ENCODE peak calls at places on chromosome 20, in seven cellular contexts. One of them, this sample, is unnamed.
A peak's percentile ranks its signal among the peaks of the same experiment; 100 is the strongest.

GRCh38 chr20:49278817-49279676 is 1.2 kb upstream of the ZNFX1 start:
- DNase-seq in mesenchymal stem cell: peak; percentile 33
- DNase-seq in H1: no peak
- DNase-seq in neuronal stem cell: no peak
- DNase-seq in H9: no peak
- DNase-seq in trophoblast cell: peak; percentile 34
- DNase-seq in mesendoderm: peak; percentile 17
- DNase-seq in this sample: no peak

GRCh38 chr20:52859156-52859887 is 112.8 kb upstream of the TSHZ2 start:
- DNase-seq in H9: peak; percentile 38
- DNase-seq in mesendoderm: peak; percentile 28
- DNase-seq in mesenchymal stem cell: peak; percentile 54
- DNase-seq in trophoblast cell: no peak
- DNase-seq in H1: no peak
- DNase-seq in neuronal stem cell: no peak
- DNase-seq in this sample: no peak

GRCh38 chr20:43724383-43724782 is 2.4 kb downstream of the GTSF1L start:
- DNase-seq in neuronal stem cell: no peak
- DNase-seq in mesenchymal stem cell: no peak
- DNase-seq in mesendoderm: no peak
- DNase-seq in H1: no peak
- DNase-seq in H9: no peak
- DNase-seq in trophoblast cell: no peak
- DNase-seq in this sample: no peak

GRCh38 chr20:62805365-62805710 is 703 bp downstream of the OGFR start:
- DNase-seq in neuronal stem cell: no peak
- DNase-seq in H9: no peak
- DNase-seq in mesenchymal stem cell: peak; percentile 40
- DNase-seq in H1: peak; percentile 53
- DNase-seq in mesendoderm: no peak
- DNase-seq in trophoblast cell: peak; percentile 31
- DNase-seq in this sample: no peak

GRCh38 chr20:33445881-33446615 is 2.5 kb upstream of the SNTA1 start:
- DNase-seq in H1: no peak
- DNase-seq in mesendoderm: no peak
- DNase-seq in trophoblast cell: no peak
- DNase-seq in neuronal stem cell: no peak
- DNase-seq in H9: no peak
- DNase-seq in mesenchymal stem cell: no peak
- DNase-seq in this sample: no peak

GRCh38 chr20:41697861-41698559 is 79.8 kb upstream of the CHD6 start:
- DNase-seq in neuronal stem cell: no peak
- DNase-seq in mesenchymal stem cell: peak; percentile 42
- DNase-seq in mesendoderm: peak; percentile 66
- DNase-seq in trophoblast cell: peak; percentile 66
- DNase-seq in H9: peak; percentile 34
- DNase-seq in H1: no peak
- DNase-seq in this sample: peak; percentile 37

GRCh38 chr20:34222208-34222607 is 19.0 kb upstream of the ASIP start:
- DNase-seq in trophoblast cell: peak; percentile 48
- DNase-seq in neuronal stem cell: no peak
- DNase-seq in mesendoderm: no peak
- DNase-seq in mesenchymal stem cell: peak; percentile 95
- DNase-seq in H1: no peak
- DNase-seq in H9: no peak
- DNase-seq in this sample: peak; percentile 98

GRCh38 chr20:46905364-46906125 is 10.9 kb downstream of the EYA2 start:
- DNase-seq in trophoblast cell: peak; percentile 94
- DNase-seq in neuronal stem cell: no peak
- DNase-seq in mesendoderm: no peak
- DNase-seq in H1: no peak
- DNase-seq in H9: no peak
- DNase-seq in mesenchymal stem cell: no peak
- DNase-seq in this sample: no peak

GRCh38 chr20:2515203-2515602 is 6.5 kb upstream of the ZNF343 start:
- DNase-seq in trophoblast cell: no peak
- DNase-seq in mesendoderm: no peak
- DNase-seq in H9: no peak
- DNase-seq in H1: no peak
- DNase-seq in neuronal stem cell: no peak
- DNase-seq in mesenchymal stem cell: no peak
- DNase-seq in this sample: no peak

GRCh38 chr20:52150440-52151258 is 40.9 kb downstream of the ZFP64 start:
- DNase-seq in neuronal stem cell: peak; percentile 17
- DNase-seq in H1: no peak
- DNase-seq in mesenchymal stem cell: peak; percentile 59
- DNase-seq in trophoblast cell: peak; percentile 71
- DNase-seq in mesendoderm: peak; percentile 40
- DNase-seq in H9: no peak
- DNase-seq in this sample: peak; percentile 58

GRCh38 chr20:23226612-23227265 is 123.9 kb upstream of the NXT1 start:
- DNase-seq in trophoblast cell: no peak
- DNase-seq in H9: no peak
- DNase-seq in mesenchymal stem cell: peak; percentile 86
- DNase-seq in mesendoderm: no peak
- DNase-seq in neuronal stem cell: no peak
- DNase-seq in H1: peak; percentile 38
- DNase-seq in this sample: peak; percentile 41

GRCh38 chr20:47676219-47676721 is 109.0 kb downstream of the SULF2 start:
- DNase-seq in H9: peak; percentile 77
- DNase-seq in H1: peak; percentile 70
- DNase-seq in mesenchymal stem cell: no peak
- DNase-seq in neuronal stem cell: no peak
- DNase-seq in mesendoderm: peak; percentile 60
- DNase-seq in trophoblast cell: no peak
- DNase-seq in this sample: no peak

GRCh38 chr20:49910340-49910706 is 5.0 kb downstream of the SPATA2 start:
- DNase-seq in mesenchymal stem cell: no peak
- DNase-seq in mesendoderm: no peak
- DNase-seq in H1: no peak
- DNase-seq in trophoblast cell: no peak
- DNase-seq in H9: no peak
- DNase-seq in neuronal stem cell: no peak
- DNase-seq in this sample: no peak

GRCh38 chr20:33846291-33846916 is 35.3 kb downstream of the CHMP4B start:
- DNase-seq in neuronal stem cell: no peak
- DNase-seq in trophoblast cell: no peak
- DNase-seq in H1: no peak
- DNase-seq in H9: no peak
- DNase-seq in mesenchymal stem cell: peak; percentile 59
- DNase-seq in mesendoderm: no peak
- DNase-seq in this sample: peak; percentile 29

GRCh38 chr20:1526896-1527295 is 30.6 kb downstream of the SIRPD start:
- DNase-seq in H1: no peak
- DNase-seq in H9: no peak
- DNase-seq in neuronal stem cell: no peak
- DNase-seq in trophoblast cell: no peak
- DNase-seq in mesenchymal stem cell: no peak
- DNase-seq in mesendoderm: no peak
- DNase-seq in this sample: peak; percentile 10

GRCh38 chr20:50286609-50287008 is 96.0 kb downstream of the CEBPB start:
- DNase-seq in H9: peak; percentile 52
- DNase-seq in mesenchymal stem cell: peak; percentile 85
- DNase-seq in H1: no peak
- DNase-seq in neuronal stem cell: no peak
- DNase-seq in trophoblast cell: peak; percentile 31
- DNase-seq in mesendoderm: peak; percentile 59
- DNase-seq in this sample: peak; percentile 88

GRCh38 chr20:6416371-6416770 is 293.5 kb upstream of the FERMT1 start:
- DNase-seq in neuronal stem cell: no peak
- DNase-seq in mesendoderm: peak; percentile 19
- DNase-seq in trophoblast cell: no peak
- DNase-seq in H1: no peak
- DNase-seq in mesenchymal stem cell: no peak
- DNase-seq in H9: peak; percentile 42
- DNase-seq in this sample: no peak

GRCh38 chr20:63252157-63252780 is 2.0 kb downstream of the NKAIN4 start:
- DNase-seq in neuronal stem cell: no peak
- DNase-seq in mesendoderm: no peak
- DNase-seq in mesenchymal stem cell: no peak
- DNase-seq in H9: no peak
- DNase-seq in trophoblast cell: no peak
- DNase-seq in H1: no peak
- DNase-seq in this sample: no peak

GRCh38 chr20:23059831-23060230 is 10.4 kb upstream of the THBD start:
- DNase-seq in neuronal stem cell: no peak
- DNase-seq in trophoblast cell: no peak
- DNase-seq in H1: no peak
- DNase-seq in mesendoderm: no peak
- DNase-seq in H9: no peak
- DNase-seq in mesenchymal stem cell: peak; percentile 55
- DNase-seq in this sample: no peak

GRCh38 chr20:41180599-41181333 is 43.4 kb downstream of the PLCG1 start:
- DNase-seq in H1: peak; percentile 42
- DNase-seq in H9: peak; percentile 26
- DNase-seq in mesendoderm: no peak
- DNase-seq in neuronal stem cell: no peak
- DNase-seq in mesenchymal stem cell: no peak
- DNase-seq in trophoblast cell: no peak
- DNase-seq in this sample: no peak

GRCh38 chr20:33985830-33986229 is 7.9 kb upstream of the RALY start:
- DNase-seq in H1: no peak
- DNase-seq in trophoblast cell: no peak
- DNase-seq in mesendoderm: no peak
- DNase-seq in neuronal stem cell: no peak
- DNase-seq in mesenchymal stem cell: no peak
- DNase-seq in H9: no peak
- DNase-seq in this sample: no peak

GRCh38 chr20:5002077-5002413 is 735 bp upstream of the SLC23A2 start:
- DNase-seq in trophoblast cell: peak; percentile 36
- DNase-seq in H1: no peak
- DNase-seq in neuronal stem cell: no peak
- DNase-seq in mesenchymal stem cell: no peak
- DNase-seq in mesendoderm: peak; percentile 57
- DNase-seq in H9: peak; percentile 81
- DNase-seq in this sample: no peak

GRCh38 chr20:44342240-44342639 is 5.4 kb downstream of the R3HDML start:
- DNase-seq in mesenchymal stem cell: no peak
- DNase-seq in H1: no peak
- DNase-seq in neuronal stem cell: no peak
- DNase-seq in H9: no peak
- DNase-seq in trophoblast cell: no peak
- DNase-seq in mesendoderm: no peak
- DNase-seq in this sample: peak; percentile 8

GRCh38 chr20:5602346-5602745 is 147.9 kb upstream of the SHLD1 start:
- DNase-seq in H1: no peak
- DNase-seq in mesenchymal stem cell: no peak
- DNase-seq in H9: no peak
- DNase-seq in neuronal stem cell: no peak
- DNase-seq in mesendoderm: no peak
- DNase-seq in trophoblast cell: peak; percentile 79
- DNase-seq in this sample: peak; percentile 45

GRCh38 chr20:19832875-19833274 is 74.8 kb downstream of the RIN2 start:
- DNase-seq in H1: no peak
- DNase-seq in H9: no peak
- DNase-seq in neuronal stem cell: no peak
- DNase-seq in trophoblast cell: no peak
- DNase-seq in mesendoderm: no peak
- DNase-seq in mesenchymal stem cell: no peak
- DNase-seq in this sample: no peak

GRCh38 chr20:49372095-49372734 is 94.4 kb upstream of the ZNFX1 start:
- DNase-seq in H1: no peak
- DNase-seq in H9: no peak
- DNase-seq in mesenchymal stem cell: no peak
- DNase-seq in trophoblast cell: no peak
- DNase-seq in mesendoderm: no peak
- DNase-seq in neuronal stem cell: no peak
- DNase-seq in this sample: no peak

DNA sequence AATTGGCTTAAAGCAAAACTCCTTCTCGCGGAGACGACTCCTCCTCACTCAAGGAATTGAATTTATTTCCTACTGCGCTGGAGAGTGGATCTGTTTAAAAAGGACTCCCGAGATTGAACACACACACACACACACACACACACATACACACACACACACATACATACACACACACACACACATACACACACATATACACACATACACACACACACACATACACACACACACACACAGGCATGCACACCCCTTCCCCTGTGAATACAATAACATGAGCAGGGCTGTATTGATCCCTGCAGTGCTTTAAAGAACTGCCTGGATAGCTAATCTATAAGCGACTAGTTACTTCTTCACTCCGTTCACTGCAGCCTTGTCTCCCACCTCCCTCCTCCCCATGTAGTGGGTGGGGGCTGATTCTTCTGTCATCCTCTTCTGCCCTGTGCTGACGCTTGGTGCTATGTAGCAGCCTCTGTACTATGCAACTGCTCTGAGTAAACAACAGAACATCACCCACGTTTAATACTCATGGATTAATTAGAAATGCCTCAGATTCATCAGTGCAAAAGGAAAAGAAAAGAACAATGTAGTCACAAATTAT is 549.0 kb downstream of the CDH26 start:
- DNase-seq in mesendoderm: no peak
- DNase-seq in H1: no peak
- DNase-seq in trophoblast cell: no peak
- DNase-seq in H9: no peak
- DNase-seq in neuronal stem cell: no peak
- DNase-seq in mesenchymal stem cell: no peak
- DNase-seq in this sample: no peak
- H3K18ac ChIP-seq in mesendoderm: no peak overlapping the region
- H3K18ac ChIP-seq in H1: no peak overlapping the region
- H3K18ac ChIP-seq in trophoblast cell: no peak overlapping the region
- H3K18ac ChIP-seq in H9: no peak overlapping the region
- H3K18ac ChIP-seq in neuronal stem cell: no peak overlapping the region
- H3K18ac ChIP-seq in mesenchymal stem cell: no peak overlapping the region
- H3K18ac ChIP-seq in this sample: no peak overlapping the region

GRCh38 chr20:57921701-57922482 is 212.1 kb upstream of the PMEPA1 start:
- DNase-seq in trophoblast cell: no peak
- DNase-seq in mesendoderm: no peak
- DNase-seq in mesenchymal stem cell: no peak
- DNase-seq in H9: no peak
- DNase-seq in H1: no peak
- DNase-seq in neuronal stem cell: no peak
- DNase-seq in this sample: no peak
- H3K18ac ChIP-seq in trophoblast cell: no peak overlapping the region
- H3K18ac ChIP-seq in mesendoderm: no peak overlapping the region
- H3K18ac ChIP-seq in mesenchymal stem cell: no peak overlapping the region
- H3K18ac ChIP-seq in H9: no peak overlapping the region
- H3K18ac ChIP-seq in H1: no peak overlapping the region
- H3K18ac ChIP-seq in neuronal stem cell: no peak overlapping the region
- H3K18ac ChIP-seq in this sample: no peak overlapping the region

DNA sequence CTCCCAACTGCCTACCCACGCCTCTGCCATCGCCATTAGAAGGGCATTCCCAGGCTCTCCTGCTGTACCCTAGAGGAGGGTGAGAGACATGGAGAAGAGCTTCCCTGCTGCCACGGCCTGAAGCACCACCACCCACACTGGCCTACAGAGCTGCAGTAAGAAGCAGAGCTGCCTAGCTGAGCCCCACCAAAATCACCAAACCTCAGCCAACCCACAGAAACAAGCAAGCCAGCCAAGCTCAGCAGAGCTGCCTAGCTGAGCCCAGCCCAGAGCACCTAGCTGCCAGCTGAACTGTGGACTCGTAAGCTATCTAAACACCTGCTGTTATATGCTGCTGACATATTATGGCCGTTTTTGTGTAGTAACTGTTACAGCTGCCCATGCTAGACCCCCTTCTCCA is 149.2 kb downstream of the PCSK2 start:
- DNase-seq in H1: no peak
- DNase-seq in mesendoderm: no peak
- DNase-seq in mesenchymal stem cell: no peak
- DNase-seq in trophoblast cell: no peak
- DNase-seq in neuronal stem cell: no peak
- DNase-seq in H9: no peak
- DNase-seq in this sample: no peak
- H3K18ac ChIP-seq in H1: no peak overlapping the region
- H3K18ac ChIP-seq in mesendoderm: no peak overlapping the region
- H3K18ac ChIP-seq in mesenchymal stem cell: no peak overlapping the region
- H3K18ac ChIP-seq in trophoblast cell: no peak overlapping the region
- H3K18ac ChIP-seq in neuronal stem cell: no peak overlapping the region
- H3K18ac ChIP-seq in H9: no peak overlapping the region
- H3K18ac ChIP-seq in this sample: no peak overlapping the region

GRCh38 chr20:15406072-15406471 is 1068.7 kb upstream of the FLRT3 start:
- DNase-seq in trophoblast cell: no peak
- DNase-seq in H9: no peak
- DNase-seq in mesendoderm: no peak
- DNase-seq in H1: no peak
- DNase-seq in neuronal stem cell: no peak
- DNase-seq in mesenchymal stem cell: no peak
- DNase-seq in this sample: no peak
- H3K18ac ChIP-seq in trophoblast cell: no peak overlapping the region
- H3K18ac ChIP-seq in H9: no peak overlapping the region
- H3K18ac ChIP-seq in mesendoderm: no peak overlapping the region
- H3K18ac ChIP-seq in H1: no peak overlapping the region
- H3K18ac ChIP-seq in neuronal stem cell: no peak overlapping the region
- H3K18ac ChIP-seq in mesenchymal stem cell: no peak overlapping the region
- H3K18ac ChIP-seq in this sample: no peak overlapping the region

This sample was measured in IMR-90.